ENCODE peak calls at places on chromosomes 13 and 19, in nine cellular contexts. X is choroid plexus epithelial cell, D is mammary epithelial cell, O is tibial nerve, L is fibroblast of the aortic adventitia, B is BJ, I is cardiac fibroblast, T is A549, H is DND-41. P is an unnamed sample.
A peak's percentile ranks its signal among the peaks of the same experiment; 100 is the strongest.

GRCh38 chr13:98517576-98518310 is 59.2 kb downstream of the STK24 start:
- DNase-seq in X (no peak), D (no peak), O (no peak), L (no peak), B (no peak), I (no peak), T (no peak), H (no peak), P (no peak)

GRCh38 chr19:19444694-19445155 is 39.2 kb downstream of the GATAD2A start:
- DNase-seq in X (peak; percentile 43), D (no peak), O (no peak), L (peak; percentile 57), B (no peak), I (peak; percentile 43), T (no peak), H (no peak), P (no peak)

GRCh38 chr19:54421521-54421920 is 6.3 kb downstream of the TTYH1 start:
- DNase-seq in X (no peak), D (no peak), O (no peak), L (no peak), B (no peak), I (no peak), T (no peak), H (no peak), P (no peak)

GRCh38 chr13:42551611-42552010 is 22.3 kb upstream of the TNFSF11 start:
- DNase-seq in X (no peak), D (no peak), O (no peak), L (no peak), B (no peak), I (no peak), T (no peak), H (no peak), P (no peak)

GRCh38 chr19:29328586-29328985 is 115.6 kb upstream of the UQCRFS1 start:
- DNase-seq in X (no peak), D (no peak), O (no peak), L (no peak), B (no peak), I (no peak), T (no peak), H (no peak), P (no peak)

GRCh38 chr13:26024558-26024957 is 27.3 kb downstream of the SHISA2 start:
- DNase-seq in X (peak; percentile 54), D (no peak), O (no peak), L (peak; percentile 28), B (no peak), I (no peak), T (no peak), H (no peak), P (no peak)

GRCh38 chr13:50410921-50411712 is 395.9 kb downstream of the KCNRG start:
- DNase-seq in X (peak; percentile 72), D (peak; percentile 89), O (no peak), L (peak; percentile 91), B (peak; percentile 50), I (peak; percentile 86), T (peak; percentile 67), H (no peak), P (peak; percentile 45)

GRCh38 chr13:64428196-64428595 is 2801.9 kb downstream of the PCDH9 start:
- DNase-seq in X (no peak), D (no peak), O (no peak), L (peak; percentile 2), B (peak; percentile 54), I (peak; percentile 5), T (peak; percentile 1), H (no peak), P (no peak)

GRCh38 chr13:80630685-80631121 is 289.8 kb upstream of the SPRY2 start:
- DNase-seq in X (peak; percentile 72), D (no peak), O (no peak), L (peak; percentile 96), B (no peak), I (peak; percentile 91), T (no peak), H (no peak), P (no peak)

GRCh38 chr19:10288662-10289166 is 1.0 kb upstream of the ICAM5 start:
- DNase-seq in X (peak; percentile 80), D (no peak), O (no peak), L (no peak), B (no peak), I (peak; percentile 36), T (peak; percentile 75), H (no peak), P (no peak)

GRCh38 chr19:6947745-6948144 is 60.4 kb downstream of the ADGRE1 start:
- DNase-seq in X (peak; percentile 2), D (no peak), O (no peak), L (peak; percentile 11), B (no peak), I (peak; percentile 86), T (peak; percentile 68), H (no peak), P (no peak)

DNA sequence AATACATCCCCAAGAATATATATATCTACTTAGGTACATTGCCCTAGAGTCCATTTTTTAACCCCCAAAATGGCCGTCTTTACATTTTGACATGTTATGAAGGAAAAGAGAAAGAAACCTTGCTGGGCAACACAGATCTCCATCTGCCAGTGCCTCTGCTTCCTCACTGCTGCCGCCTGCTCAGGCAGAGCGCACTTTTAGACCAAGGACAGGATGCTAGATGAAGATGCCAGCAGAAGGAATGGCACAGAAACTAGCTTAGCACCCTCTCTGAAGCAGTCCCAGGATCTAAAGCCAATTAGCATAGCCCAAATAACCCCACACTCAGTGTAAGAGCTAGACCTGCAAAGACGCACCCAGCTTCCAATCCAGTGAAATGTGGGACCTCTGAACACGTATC is 111.9 kb downstream of the RXFP2 start:
- DNase-seq in X (no peak), D (no peak), O (no peak), L (no peak), B (no peak), I (no peak), T (no peak), H (no peak), P (no peak)
- TF ChIP-seq CTCF in X (no peak), D (no peak), O (no peak), L (no peak), B (no peak), I (no peak), T (no peak), H (no peak), P (no peak)

GRCh38 chr19:51047031-51047335 is 12.2 kb upstream of the KLK12 start:
- DNase-seq in X (no peak), D (no peak), O (no peak), L (no peak), B (no peak), I (no peak), T (no peak), H (no peak), P (no peak)
- H3K4me3 ChIP-seq in X (no peak overlapping the region), D (no peak overlapping the region), O (no peak overlapping the region), L (no peak overlapping the region), B (no peak overlapping the region), I (no peak overlapping the region), T (no peak overlapping the region), H (no peak overlapping the region), P (no peak overlapping the region)

GRCh38 chr13:113187263-113187669 is 21.2 kb downstream of the PCID2 start:
- DNase-seq in X (peak; percentile 99), D (peak; percentile 97), O (peak; percentile 62), L (peak; percentile 100), B (peak; percentile 99), I (peak; percentile 100), T (peak; percentile 95), H (no peak), P (peak; percentile 96)
- TF ChIP-seq CTCF in X (peak; percentile 28), D (no peak), O (no peak), L (peak; percentile 18), B (peak; percentile 26), I (no peak), T (no peak), H (no peak), P (no peak)

GRCh38 chr19:39334444-39334976 is 1.3 kb downstream of the GMFG start:
- DNase-seq in X (no peak), D (no peak), O (no peak), L (no peak), B (no peak), I (no peak), T (no peak), H (no peak), P (no peak)
- H3K4me3 ChIP-seq in X (no peak overlapping the region), D (no peak overlapping the region), O (no peak overlapping the region), L (no peak overlapping the region), B (no peak overlapping the region), I (no peak overlapping the region), T (no peak overlapping the region), H (peak overlapping the region; percentile 66), P (no peak overlapping the region)

GRCh38 chr19:47316513-47316912 is 6.9 kb downstream of the C5AR1 start:
- DNase-seq in X (no peak), D (no peak), O (no peak), L (no peak), B (no peak), I (no peak), T (no peak), H (no peak), P (no peak)

GRCh38 chr19:47315125-47315821 is 5.6 kb downstream of the C5AR1 start:
- DNase-seq in X (peak; percentile 99), D (peak; percentile 92), O (no peak), L (peak; percentile 94), B (peak; percentile 66), I (peak; percentile 99), T (peak; percentile 99), H (no peak), P (peak; percentile 44)

GRCh38 chr19:47312366-47313006 is 2.8 kb downstream of the C5AR1 start:
- DNase-seq in X (no peak), D (no peak), O (no peak), L (no peak), B (no peak), I (no peak), T (no peak), H (no peak), P (no peak)

GRCh38 chr19:47310819-47311218 is 1.2 kb downstream of the C5AR1 start:
- DNase-seq in X (peak; percentile 62), D (no peak), O (no peak), L (peak; percentile 22), B (no peak), I (peak; percentile 73), T (peak; percentile 89), H (no peak), P (no peak)

GRCh38 chr19:47313754-47314133 is 4.1 kb downstream of the C5AR1 start:
- DNase-seq in X (peak; percentile 20), D (no peak), O (no peak), L (no peak), B (no peak), I (no peak), T (no peak), H (no peak), P (no peak)
- TF ChIP-seq CTCF in X (no peak), D (no peak), O (no peak), L (no peak), B (no peak), I (no peak), T (no peak), H (no peak), P (no peak)

P was measured in AG04449.